ENCODE peak calls at places on chromosomes 4 and X, in eight cellular contexts. K, W, Z, M, V, L, Y and G are unnamed samples.

GRCh38 chr4:145719752-145720624 is 40.0 kb downstream of the C4orf51 start:
- DNase-seq in K (no peak), W (no peak), Z (no peak), M (no peak), V (no peak), L (no peak), Y (no peak), G (no peak)

GRCh38 chr4:96630839-96631238 is 790.9 kb downstream of the PDHA2 start:
- DNase-seq in K (no peak), W (no peak), Z (no peak), M (no peak), V (no peak), L (no peak), Y (no peak), G (no peak)

GRCh38 chr4:52103314-52103713 is 52.2 kb downstream of the SPATA18 start:
- DNase-seq in K (no peak), W (no peak), Z (no peak), M (no peak), V (no peak), L (peak; percentile 47), Y (peak; percentile 76), G (no peak)

GRCh38 chr4:82705881-82706280 is 92.7 kb downstream of the SCD5 start:
- DNase-seq in K (no peak), W (no peak), Z (no peak), M (no peak), V (peak; percentile 16), L (no peak), Y (no peak), G (no peak)

GRCh38 chr4:78167510-78167909 is 110.4 kb downstream of the FRAS1 start:
- DNase-seq in K (no peak), W (no peak), Z (no peak), M (no peak), V (no peak), L (no peak), Y (no peak), G (no peak)

GRCh38 chr4:121484633-121485032 is 103.8 kb upstream of the QRFPR start:
- DNase-seq in K (no peak), W (peak; percentile 7), Z (no peak), M (peak; percentile 0), V (peak; percentile 74), L (peak; percentile 63), Y (peak; percentile 35), G (peak; percentile 50)

GRCh38 chrX:72348247-72348979 is 42.7 kb upstream of the CITED1 start:
- DNase-seq in K (no peak), W (no peak), Z (no peak), M (no peak), V (no peak), L (no peak), Y (no peak), G (no peak)

GRCh38 chrX:29044802-29045201 is 457.6 kb downstream of the IL1RAPL1 start:
- DNase-seq in K (no peak), W (no peak), Z (no peak), M (no peak), V (no peak), L (peak; percentile 0), Y (no peak), G (no peak)

GRCh38 chrX:15790766-15791380 is 589 bp downstream of the ZRSR2 start:
- DNase-seq in K (no peak), W (no peak), Z (no peak), M (peak; percentile 53), V (no peak), L (peak; percentile 1), Y (peak; percentile 25), G (no peak)

GRCh38 chr4:68905598-68906237 is 45.9 kb downstream of the UGT2A3 start:
- DNase-seq in K (no peak), W (no peak), Z (no peak), M (no peak), V (no peak), L (no peak), Y (no peak), G (no peak)

GRCh38 chr4:98778206-98778605 is 119.8 kb upstream of the TSPAN5 start:
- DNase-seq in K (no peak), W (no peak), Z (no peak), M (no peak), V (peak; percentile 81), L (no peak), Y (no peak), G (no peak)

GRCh38 chr4:55409468-55410171 is 13.9 kb downstream of the TMEM165 start:
- DNase-seq in K (no peak), W (no peak), Z (no peak), M (no peak), V (no peak), L (peak; percentile 36), Y (peak; percentile 97), G (no peak)

GRCh38 chr4:80183196-80184052 is 13.9 kb upstream of the PRDM8 start:
- DNase-seq in K (peak; percentile 30), W (no peak), Z (no peak), M (no peak), V (peak; percentile 30), L (peak; percentile 84), Y (peak; percentile 53), G (no peak)

GRCh38 chr4:187380181-187380581 is 615.4 kb upstream of the ZFP42 start:
- DNase-seq in K (no peak), W (no peak), Z (no peak), M (no peak), V (peak; percentile 24), L (peak; percentile 44), Y (peak; percentile 61), G (no peak)

GRCh38 chrX:131783555-131784338 is 239.4 kb upstream of the STK26 start:
- DNase-seq in K (peak; percentile 48), W (no peak), Z (peak; percentile 46), M (peak; percentile 74), V (no peak), L (no peak), Y (no peak), G (no peak)

GRCh38 chr4:10656420-10656819 is 28.1 kb downstream of the CLNK start:
- DNase-seq in K (no peak), W (no peak), Z (no peak), M (no peak), V (no peak), L (no peak), Y (no peak), G (no peak)

GRCh38 chr4:156472624-156473023 is 499.0 kb downstream of the PDGFC start:
- DNase-seq in K (no peak), W (no peak), Z (no peak), M (no peak), V (no peak), L (no peak), Y (no peak), G (no peak)

GRCh38 chr4:4195354-4195753 is 31.4 kb downstream of the OTOP1 start:
- DNase-seq in K (no peak), W (no peak), Z (no peak), M (no peak), V (no peak), L (no peak), Y (no peak), G (no peak)

GRCh38 chrX:85429066-85429465 is 49.6 kb upstream of the POF1B start:
- DNase-seq in K (no peak), W (no peak), Z (no peak), M (no peak), V (no peak), L (no peak), Y (no peak), G (no peak)

GRCh38 chrX:17758382-17758781 is 21.1 kb downstream of the SCML1 start:
- DNase-seq in K (no peak), W (no peak), Z (no peak), M (no peak), V (no peak), L (no peak), Y (no peak), G (no peak)